ENCODE peak calls at places on chromosomes 16 and 17, in seven cellular contexts. One of them, this sample, is unnamed.

GRCh38 chr16:83955218-83956130 is 2.4 kb downstream of the OSGIN1 start:
- DNase-seq in GM06990: no peak
- DNase-seq in esophagus squamous epithelium: no peak
- DNase-seq in neural crest cell: no peak
- DNase-seq in heart right ventricle: no peak
- DNase-seq in cardiac muscle cell: peak
- DNase-seq in HFFc6: no peak
- DNase-seq in this sample: no peak

GRCh38 chr17:8420041-8420934 is 15.4 kb upstream of the NDEL1 start:
- DNase-seq in GM06990: no peak
- DNase-seq in esophagus squamous epithelium: no peak
- DNase-seq in neural crest cell: no peak
- DNase-seq in heart right ventricle: peak
- DNase-seq in cardiac muscle cell: peak
- DNase-seq in HFFc6: no peak
- DNase-seq in this sample: no peak

GRCh38 chr17:17890773-17891759 is 54.3 kb upstream of the SREBF1 start:
- DNase-seq in GM06990: no peak
- DNase-seq in esophagus squamous epithelium: no peak
- DNase-seq in neural crest cell: peak
- DNase-seq in heart right ventricle: peak
- DNase-seq in cardiac muscle cell: peak
- DNase-seq in HFFc6: peak
- DNase-seq in this sample: peak

GRCh38 chr16:88662222-88662842 is 559 bp downstream of the MVD start:
- DNase-seq in GM06990: peak
- DNase-seq in esophagus squamous epithelium: no peak
- DNase-seq in neural crest cell: no peak
- DNase-seq in heart right ventricle: no peak
- DNase-seq in cardiac muscle cell: no peak
- DNase-seq in HFFc6: no peak
- DNase-seq in this sample: peak

GRCh38 chr16:10349851-10350250 is 36.0 kb upstream of the ATF7IP2 start:
- DNase-seq in GM06990: no peak
- DNase-seq in esophagus squamous epithelium: no peak
- DNase-seq in neural crest cell: no peak
- DNase-seq in heart right ventricle: no peak
- DNase-seq in cardiac muscle cell: no peak
- DNase-seq in HFFc6: no peak
- DNase-seq in this sample: no peak

GRCh38 chr17:73231363-73231762 is 30.3 kb downstream of the CPSF4L start:
- DNase-seq in GM06990: peak
- DNase-seq in esophagus squamous epithelium: no peak
- DNase-seq in neural crest cell: no peak
- DNase-seq in heart right ventricle: no peak
- DNase-seq in cardiac muscle cell: peak
- DNase-seq in HFFc6: peak
- DNase-seq in this sample: peak

GRCh38 chr17:22492331-22492730 is 800.0 kb downstream of the KCNJ18 start:
- DNase-seq in GM06990: no peak
- DNase-seq in esophagus squamous epithelium: no peak
- DNase-seq in neural crest cell: no peak
- DNase-seq in heart right ventricle: no peak
- DNase-seq in cardiac muscle cell: no peak
- DNase-seq in HFFc6: no peak
- DNase-seq in this sample: no peak

GRCh38 chr17:80694992-80695912 is 150.6 kb downstream of the RPTOR start:
- DNase-seq in GM06990: no peak
- DNase-seq in esophagus squamous epithelium: no peak
- DNase-seq in neural crest cell: no peak
- DNase-seq in heart right ventricle: no peak
- DNase-seq in cardiac muscle cell: no peak
- DNase-seq in HFFc6: no peak
- DNase-seq in this sample: no peak

GRCh38 chr16:50284131-50284911 is 18.0 kb downstream of the ADCY7 start:
- DNase-seq in GM06990: no peak
- DNase-seq in esophagus squamous epithelium: no peak
- DNase-seq in neural crest cell: no peak
- DNase-seq in heart right ventricle: peak
- DNase-seq in cardiac muscle cell: no peak
- DNase-seq in HFFc6: no peak
- DNase-seq in this sample: no peak

GRCh38 chr17:7021993-7022778 is 664 bp upstream of the BCL6B start:
- DNase-seq in GM06990: peak
- DNase-seq in esophagus squamous epithelium: no peak
- DNase-seq in neural crest cell: peak
- DNase-seq in heart right ventricle: peak
- DNase-seq in cardiac muscle cell: peak
- DNase-seq in HFFc6: no peak
- DNase-seq in this sample: peak

GRCh38 chr16:89983550-89983949 is 35.0 kb downstream of the DEF8 start:
- DNase-seq in GM06990: no peak
- DNase-seq in esophagus squamous epithelium: no peak
- DNase-seq in neural crest cell: no peak
- DNase-seq in heart right ventricle: no peak
- DNase-seq in cardiac muscle cell: no peak
- DNase-seq in HFFc6: no peak
- DNase-seq in this sample: no peak

GRCh38 chr16:62194828-62195227 is 158.6 kb upstream of the CDH8 start:
- DNase-seq in GM06990: no peak
- DNase-seq in esophagus squamous epithelium: no peak
- DNase-seq in neural crest cell: no peak
- DNase-seq in heart right ventricle: no peak
- DNase-seq in cardiac muscle cell: no peak
- DNase-seq in HFFc6: no peak
- DNase-seq in this sample: no peak
- TF ChIP-seq CTCF in GM06990: no peak
- TF ChIP-seq CTCF in esophagus squamous epithelium: no peak
- TF ChIP-seq CTCF in neural crest cell: peak
- TF ChIP-seq CTCF in heart right ventricle: no peak
- TF ChIP-seq CTCF in cardiac muscle cell: no peak
- TF ChIP-seq CTCF in HFFc6: no peak
- TF ChIP-seq CTCF in this sample: no peak

GRCh38 chr17:14741516-14741915 is 440.6 kb downstream of the HS3ST3B1 start:
- DNase-seq in GM06990: no peak
- DNase-seq in esophagus squamous epithelium: no peak
- DNase-seq in neural crest cell: no peak
- DNase-seq in heart right ventricle: no peak
- DNase-seq in cardiac muscle cell: peak
- DNase-seq in HFFc6: peak
- DNase-seq in this sample: no peak

GRCh38 chr17:14738652-14738988 is 437.7 kb downstream of the HS3ST3B1 start:
- DNase-seq in GM06990: no peak
- DNase-seq in esophagus squamous epithelium: no peak
- DNase-seq in neural crest cell: no peak
- DNase-seq in heart right ventricle: no peak
- DNase-seq in cardiac muscle cell: no peak
- DNase-seq in HFFc6: no peak
- DNase-seq in this sample: no peak

GRCh38 chr17:14739656-14740431 is 439.0 kb downstream of the HS3ST3B1 start:
- DNase-seq in GM06990: no peak
- DNase-seq in esophagus squamous epithelium: no peak
- DNase-seq in neural crest cell: no peak
- DNase-seq in heart right ventricle: no peak
- DNase-seq in cardiac muscle cell: no peak
- DNase-seq in HFFc6: no peak
- DNase-seq in this sample: no peak

GRCh38 chr17:14736631-14737030 is 435.8 kb downstream of the HS3ST3B1 start:
- DNase-seq in GM06990: no peak
- DNase-seq in esophagus squamous epithelium: no peak
- DNase-seq in neural crest cell: no peak
- DNase-seq in heart right ventricle: no peak
- DNase-seq in cardiac muscle cell: no peak
- DNase-seq in HFFc6: no peak
- DNase-seq in this sample: no peak

GRCh38 chr17:14737984-14738651 is 437.2 kb downstream of the HS3ST3B1 start:
- DNase-seq in GM06990: no peak
- DNase-seq in esophagus squamous epithelium: peak
- DNase-seq in neural crest cell: peak
- DNase-seq in heart right ventricle: peak
- DNase-seq in cardiac muscle cell: peak
- DNase-seq in HFFc6: peak
- DNase-seq in this sample: no peak
- TF ChIP-seq CTCF in GM06990: no peak
- TF ChIP-seq CTCF in esophagus squamous epithelium: no peak
- TF ChIP-seq CTCF in neural crest cell: peak
- TF ChIP-seq CTCF in heart right ventricle: no peak
- TF ChIP-seq CTCF in cardiac muscle cell: peak
- TF ChIP-seq CTCF in HFFc6: peak
- TF ChIP-seq CTCF in this sample: peak

GRCh38 chr16:70694088-70694487 is 8.2 kb upstream of the MTSS2 start:
- DNase-seq in GM06990: no peak
- DNase-seq in esophagus squamous epithelium: no peak
- DNase-seq in neural crest cell: no peak
- DNase-seq in heart right ventricle: no peak
- DNase-seq in cardiac muscle cell: peak
- DNase-seq in HFFc6: peak
- DNase-seq in this sample: no peak

GRCh38 chr16:70694517-70695218 is 8.8 kb upstream of the MTSS2 start:
- DNase-seq in GM06990: no peak
- DNase-seq in esophagus squamous epithelium: no peak
- DNase-seq in neural crest cell: no peak
- DNase-seq in heart right ventricle: peak
- DNase-seq in cardiac muscle cell: no peak
- DNase-seq in HFFc6: no peak
- DNase-seq in this sample: no peak

GRCh38 chr16:70696952-70697600 is 11.2 kb upstream of the MTSS2 start:
- DNase-seq in GM06990: no peak
- DNase-seq in esophagus squamous epithelium: no peak
- DNase-seq in neural crest cell: no peak
- DNase-seq in heart right ventricle: no peak
- DNase-seq in cardiac muscle cell: no peak
- DNase-seq in HFFc6: no peak
- DNase-seq in this sample: no peak

GRCh38 chr16:70696368-70696767 is 10.5 kb upstream of the MTSS2 start:
- DNase-seq in GM06990: no peak
- DNase-seq in esophagus squamous epithelium: no peak
- DNase-seq in neural crest cell: no peak
- DNase-seq in heart right ventricle: no peak
- DNase-seq in cardiac muscle cell: no peak
- DNase-seq in HFFc6: no peak
- DNase-seq in this sample: no peak

DNA sequence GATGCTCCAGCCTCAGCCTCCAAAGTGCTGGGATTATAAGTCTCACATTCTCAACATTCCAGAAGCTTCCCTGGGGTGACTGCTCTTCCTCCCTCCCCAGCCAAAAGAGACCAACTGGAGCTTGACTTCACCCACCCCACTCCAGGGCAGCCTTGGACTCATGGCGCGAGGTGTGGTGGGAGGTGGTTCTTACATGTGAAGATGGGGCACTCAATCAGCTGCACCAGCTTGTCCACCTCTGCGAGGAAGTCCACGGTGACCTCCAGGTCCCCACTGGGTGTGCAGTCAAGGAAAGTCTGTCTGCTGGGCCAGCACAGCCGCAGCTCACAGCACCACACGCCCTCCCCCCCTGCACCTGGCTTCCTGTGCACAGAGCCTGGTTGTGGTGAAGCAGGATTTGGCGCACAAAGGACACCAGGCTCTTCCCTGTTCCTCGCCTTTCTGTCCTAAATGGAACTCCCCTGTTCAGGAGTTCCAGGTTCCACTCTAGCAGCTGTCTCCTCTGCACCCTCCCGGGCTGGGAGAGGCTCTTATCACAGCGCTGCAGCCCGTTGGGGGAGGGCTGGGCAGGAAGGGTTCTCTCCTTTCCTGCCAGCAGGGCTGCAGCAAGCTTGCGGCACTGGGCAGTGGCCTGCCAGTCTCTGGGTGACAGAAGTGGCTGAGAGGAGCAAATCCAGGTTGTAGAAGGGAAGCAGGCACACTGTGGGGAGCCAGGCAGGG is 9.7 kb upstream of the MTSS2 start:
- DNase-seq in GM06990: no peak
- DNase-seq in esophagus squamous epithelium: no peak
- DNase-seq in neural crest cell: no peak
- DNase-seq in heart right ventricle: peak
- DNase-seq in cardiac muscle cell: no peak
- DNase-seq in HFFc6: no peak
- DNase-seq in this sample: no peak
- TF ChIP-seq CTCF in GM06990: no peak
- TF ChIP-seq CTCF in esophagus squamous epithelium: no peak
- TF ChIP-seq CTCF in neural crest cell: no peak
- TF ChIP-seq CTCF in heart right ventricle: no peak
- TF ChIP-seq CTCF in cardiac muscle cell: peak
- TF ChIP-seq CTCF in HFFc6: no peak
- TF ChIP-seq CTCF in this sample: no peak

DNA sequence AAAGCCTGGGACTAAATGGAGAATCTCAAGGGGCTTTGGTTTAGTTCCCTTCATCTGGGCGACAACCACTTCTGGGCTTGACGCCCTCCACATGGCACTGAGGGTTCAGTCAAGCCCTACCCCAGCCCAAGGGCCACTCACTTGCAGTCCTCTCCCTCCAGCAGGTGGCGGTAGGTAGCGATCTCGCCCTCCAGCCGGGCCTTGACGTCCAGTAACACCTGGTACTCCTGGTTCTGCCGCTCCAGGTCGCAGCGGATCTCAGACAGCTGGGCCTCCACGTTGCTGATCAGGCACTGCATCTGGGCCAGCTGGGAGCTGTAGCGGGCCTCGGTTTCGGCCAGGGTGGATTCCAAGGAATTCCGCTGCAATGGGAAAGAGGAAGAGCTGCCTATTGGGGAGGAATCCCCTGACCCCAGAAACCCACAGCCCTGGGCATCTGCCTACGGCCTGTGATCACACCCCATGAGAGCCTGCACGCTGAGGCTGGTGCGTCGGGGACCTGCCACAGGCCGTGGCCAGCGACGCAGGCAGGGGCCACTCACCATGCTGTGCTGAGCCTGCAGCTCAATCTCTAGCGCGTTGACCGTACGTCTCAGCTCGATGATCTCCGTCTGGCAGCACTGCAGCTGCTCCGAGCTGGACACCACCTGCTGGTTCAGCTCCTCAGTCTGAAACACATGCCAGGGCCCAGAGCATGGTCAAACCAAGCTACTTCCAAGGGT is 2.7 kb downstream of the KRT36 start:
- DNase-seq in GM06990: peak
- DNase-seq in esophagus squamous epithelium: no peak
- DNase-seq in neural crest cell: peak
- DNase-seq in heart right ventricle: no peak
- DNase-seq in cardiac muscle cell: no peak
- DNase-seq in HFFc6: no peak
- DNase-seq in this sample: peak
- TF ChIP-seq CTCF in GM06990: peak
- TF ChIP-seq CTCF in esophagus squamous epithelium: peak
- TF ChIP-seq CTCF in neural crest cell: peak
- TF ChIP-seq CTCF in heart right ventricle: peak
- TF ChIP-seq CTCF in cardiac muscle cell: peak
- TF ChIP-seq CTCF in HFFc6: peak
- TF ChIP-seq CTCF in this sample: peak